ENCODE peak calls at places on chromosome X, in four cellular contexts. One of them, this sample, is unnamed.

GRCh38 chrX:10176121-10177003 is 19.6 kb downstream of the CLCN4 start:
- DNase-seq in AML-193: no peak
- DNase-seq in NCI-H187: no peak
- DNase-seq in activated CD8-positive, alpha-beta memory T cell treated with anti-CD3 and anti-CD28 coated beads for 24 hours: no peak
- DNase-seq in this sample: no peak

GRCh38 chrX:63686878-63687714 is 97.9 kb downstream of the ARHGEF9 start:
- DNase-seq in AML-193: peak; percentile 21
- DNase-seq in activated CD8-positive, alpha-beta memory T cell treated with anti-CD3 and anti-CD28 coated beads for 24 hours: peak; percentile 58
- DNase-seq in NCI-H187: no peak
- DNase-seq in this sample: no peak

GRCh38 chrX:136061302-136061701 is 76.1 kb downstream of the SLC9A6 start:
- DNase-seq in NCI-H187: no peak
- DNase-seq in AML-193: no peak
- DNase-seq in activated CD8-positive, alpha-beta memory T cell treated with anti-CD3 and anti-CD28 coated beads for 24 hours: no peak
- DNase-seq in this sample: no peak

GRCh38 chrX:114272096-114272686 is 311.7 kb upstream of the HTR2C start:
- DNase-seq in NCI-H187: no peak
- DNase-seq in activated CD8-positive, alpha-beta memory T cell treated with anti-CD3 and anti-CD28 coated beads for 24 hours: no peak
- DNase-seq in AML-193: no peak
- DNase-seq in this sample: no peak

GRCh38 chrX:131778269-131779218 is 234.7 kb downstream of the OR13H1 start:
- DNase-seq in NCI-H187: peak; percentile 74
- DNase-seq in activated CD8-positive, alpha-beta memory T cell treated with anti-CD3 and anti-CD28 coated beads for 24 hours: peak; percentile 81
- DNase-seq in AML-193: no peak
- DNase-seq in this sample: no peak

GRCh38 chrX:11374570-11374969 is 81.4 kb downstream of the AMELX start:
- DNase-seq in AML-193: no peak
- DNase-seq in NCI-H187: no peak
- DNase-seq in activated CD8-positive, alpha-beta memory T cell treated with anti-CD3 and anti-CD28 coated beads for 24 hours: no peak
- DNase-seq in this sample: no peak

GRCh38 chrX:130746709-130747347 is 156.2 kb downstream of the ENOX2 start:
- DNase-seq in activated CD8-positive, alpha-beta memory T cell treated with anti-CD3 and anti-CD28 coated beads for 24 hours: no peak
- DNase-seq in NCI-H187: no peak
- DNase-seq in AML-193: no peak
- DNase-seq in this sample: no peak

GRCh38 chrX:54182194-54182863 is 725 bp downstream of the FAM120C start:
- DNase-seq in activated CD8-positive, alpha-beta memory T cell treated with anti-CD3 and anti-CD28 coated beads for 24 hours: peak; percentile 82
- DNase-seq in NCI-H187: no peak
- DNase-seq in AML-193: peak; percentile 12
- DNase-seq in this sample: no peak

GRCh38 chrX:2464677-2465166 is 36.1 kb downstream of the DHRSX start:
- DNase-seq in NCI-H187: no peak
- DNase-seq in AML-193: no peak
- DNase-seq in activated CD8-positive, alpha-beta memory T cell treated with anti-CD3 and anti-CD28 coated beads for 24 hours: no peak
- DNase-seq in this sample: no peak

GRCh38 chrX:97563531-97564133 is 679.9 kb downstream of the RPA4 start:
- DNase-seq in AML-193: peak; percentile 60
- DNase-seq in activated CD8-positive, alpha-beta memory T cell treated with anti-CD3 and anti-CD28 coated beads for 24 hours: peak; percentile 63
- DNase-seq in NCI-H187: no peak
- DNase-seq in this sample: no peak

GRCh38 chrX:39759526-39760224 is 338.1 kb downstream of the BCOR start:
- DNase-seq in activated CD8-positive, alpha-beta memory T cell treated with anti-CD3 and anti-CD28 coated beads for 24 hours: no peak
- DNase-seq in AML-193: no peak
- DNase-seq in NCI-H187: no peak
- DNase-seq in this sample: no peak

GRCh38 chrX:150587585-150588503 is 19.4 kb downstream of the MTM1 start:
- DNase-seq in AML-193: no peak
- DNase-seq in activated CD8-positive, alpha-beta memory T cell treated with anti-CD3 and anti-CD28 coated beads for 24 hours: peak; percentile 74
- DNase-seq in NCI-H187: no peak
- DNase-seq in this sample: no peak

GRCh38 chrX:9141496-9141895 is 107.6 kb upstream of the FAM9B start:
- DNase-seq in AML-193: no peak
- DNase-seq in activated CD8-positive, alpha-beta memory T cell treated with anti-CD3 and anti-CD28 coated beads for 24 hours: no peak
- DNase-seq in NCI-H187: no peak
- DNase-seq in this sample: no peak

GRCh38 chrX:121365572-121366161 is 318.3 kb downstream of the GLUD2 start:
- DNase-seq in NCI-H187: no peak
- DNase-seq in AML-193: no peak
- DNase-seq in activated CD8-positive, alpha-beta memory T cell treated with anti-CD3 and anti-CD28 coated beads for 24 hours: no peak
- DNase-seq in this sample: no peak

This sample was measured in vagina.